ENCODE peak calls at places on chromosomes 12 and 14, in seven cellular contexts. One of them, this sample, is unnamed.
A peak's percentile ranks its signal among the peaks of the same experiment; 100 is the strongest.

GRCh38 chr14:78196323-78196722 is 26.1 kb downstream of the NRXN3 start:
- DNase-seq in D341Med: no peak
- DNase-seq in T-helper 9 cell: no peak
- DNase-seq in kidney glomerular epithelial cell: no peak
- DNase-seq in naive thymus-derived CD8-positive, alpha-beta T cell: no peak
- DNase-seq in kidney tubule cell: no peak
- DNase-seq in right lobe of liver: no peak
- DNase-seq in this sample: no peak

GRCh38 chr14:94051115-94051514 is 25.0 kb downstream of the OTUB2 start:
- DNase-seq in kidney glomerular epithelial cell: peak; percentile 12
- DNase-seq in right lobe of liver: peak; percentile 35
- DNase-seq in T-helper 9 cell: no peak
- DNase-seq in kidney tubule cell: peak; percentile 44
- DNase-seq in D341Med: peak; percentile 62
- DNase-seq in naive thymus-derived CD8-positive, alpha-beta T cell: no peak
- DNase-seq in this sample: peak; percentile 31

GRCh38 chr14:39015360-39015961 is 87.6 kb downstream of the SEC23A start:
- DNase-seq in D341Med: peak; percentile 43
- DNase-seq in kidney tubule cell: peak; percentile 57
- DNase-seq in naive thymus-derived CD8-positive, alpha-beta T cell: no peak
- DNase-seq in right lobe of liver: no peak
- DNase-seq in T-helper 9 cell: no peak
- DNase-seq in kidney glomerular epithelial cell: peak; percentile 12
- DNase-seq in this sample: peak; percentile 54

GRCh38 chr12:31007636-31008175 is 66.0 kb upstream of the DDX11 start:
- DNase-seq in T-helper 9 cell: no peak
- DNase-seq in kidney glomerular epithelial cell: no peak
- DNase-seq in naive thymus-derived CD8-positive, alpha-beta T cell: no peak
- DNase-seq in kidney tubule cell: no peak
- DNase-seq in D341Med: no peak
- DNase-seq in right lobe of liver: no peak
- DNase-seq in this sample: no peak

GRCh38 chr12:52250048-52250990 is 17.3 kb downstream of the KRT7 start:
- DNase-seq in right lobe of liver: no peak
- DNase-seq in naive thymus-derived CD8-positive, alpha-beta T cell: no peak
- DNase-seq in T-helper 9 cell: no peak
- DNase-seq in kidney tubule cell: peak; percentile 51
- DNase-seq in kidney glomerular epithelial cell: no peak
- DNase-seq in D341Med: no peak
- DNase-seq in this sample: no peak

GRCh38 chr12:130703733-130704375 is 12.2 kb downstream of the RIMBP2 start:
- DNase-seq in right lobe of liver: no peak
- DNase-seq in kidney glomerular epithelial cell: no peak
- DNase-seq in naive thymus-derived CD8-positive, alpha-beta T cell: no peak
- DNase-seq in kidney tubule cell: no peak
- DNase-seq in T-helper 9 cell: no peak
- DNase-seq in D341Med: no peak
- DNase-seq in this sample: no peak

GRCh38 chr12:53660064-53660463 is 15.8 kb downstream of the ATP5MC2 start:
- DNase-seq in right lobe of liver: no peak
- DNase-seq in T-helper 9 cell: no peak
- DNase-seq in kidney tubule cell: no peak
- DNase-seq in D341Med: no peak
- DNase-seq in kidney glomerular epithelial cell: no peak
- DNase-seq in naive thymus-derived CD8-positive, alpha-beta T cell: no peak
- DNase-seq in this sample: no peak

GRCh38 chr12:64679487-64679983 is 69.2 kb downstream of the RASSF3 start:
- DNase-seq in right lobe of liver: no peak
- DNase-seq in naive thymus-derived CD8-positive, alpha-beta T cell: peak; percentile 75
- DNase-seq in D341Med: no peak
- DNase-seq in T-helper 9 cell: peak; percentile 51
- DNase-seq in kidney glomerular epithelial cell: peak; percentile 88
- DNase-seq in kidney tubule cell: peak; percentile 84
- DNase-seq in this sample: peak; percentile 85

GRCh38 chr12:94193168-94193567 is 44.8 kb downstream of the PLXNC1 start:
- DNase-seq in T-helper 9 cell: no peak
- DNase-seq in right lobe of liver: no peak
- DNase-seq in naive thymus-derived CD8-positive, alpha-beta T cell: no peak
- DNase-seq in D341Med: no peak
- DNase-seq in kidney glomerular epithelial cell: no peak
- DNase-seq in kidney tubule cell: no peak
- DNase-seq in this sample: no peak

GRCh38 chr12:85606455-85606854 is 229.8 kb downstream of the RASSF9 start:
- DNase-seq in T-helper 9 cell: no peak
- DNase-seq in naive thymus-derived CD8-positive, alpha-beta T cell: no peak
- DNase-seq in right lobe of liver: no peak
- DNase-seq in kidney glomerular epithelial cell: no peak
- DNase-seq in D341Med: no peak
- DNase-seq in kidney tubule cell: no peak
- DNase-seq in this sample: no peak

GRCh38 chr12:120762093-120762492 is 36.5 kb downstream of the ACADS start:
- DNase-seq in kidney tubule cell: no peak
- DNase-seq in right lobe of liver: no peak
- DNase-seq in D341Med: no peak
- DNase-seq in naive thymus-derived CD8-positive, alpha-beta T cell: no peak
- DNase-seq in T-helper 9 cell: no peak
- DNase-seq in kidney glomerular epithelial cell: no peak
- DNase-seq in this sample: peak; percentile 32

GRCh38 chr12:118164798-118165486 is 29.0 kb downstream of the PEBP1 start:
- DNase-seq in T-helper 9 cell: no peak
- DNase-seq in naive thymus-derived CD8-positive, alpha-beta T cell: no peak
- DNase-seq in kidney tubule cell: peak; percentile 37
- DNase-seq in right lobe of liver: no peak
- DNase-seq in kidney glomerular epithelial cell: no peak
- DNase-seq in D341Med: peak; percentile 66
- DNase-seq in this sample: peak; percentile 31

GRCh38 chr12:67909091-67909531 is 80.1 kb upstream of the IFNG-AS1 start:
- DNase-seq in D341Med: no peak
- DNase-seq in T-helper 9 cell: no peak
- DNase-seq in kidney glomerular epithelial cell: peak; percentile 88
- DNase-seq in naive thymus-derived CD8-positive, alpha-beta T cell: no peak
- DNase-seq in right lobe of liver: no peak
- DNase-seq in kidney tubule cell: peak; percentile 95
- DNase-seq in this sample: no peak

GRCh38 chr12:20455001-20455706 is 86.8 kb downstream of the PDE3A start:
- DNase-seq in kidney tubule cell: no peak
- DNase-seq in right lobe of liver: no peak
- DNase-seq in T-helper 9 cell: no peak
- DNase-seq in kidney glomerular epithelial cell: no peak
- DNase-seq in naive thymus-derived CD8-positive, alpha-beta T cell: no peak
- DNase-seq in D341Med: no peak
- DNase-seq in this sample: no peak

GRCh38 chr12:3704512-3705348 is 48.2 kb downstream of the CRACR2A start:
- DNase-seq in kidney tubule cell: no peak
- DNase-seq in naive thymus-derived CD8-positive, alpha-beta T cell: no peak
- DNase-seq in D341Med: no peak
- DNase-seq in kidney glomerular epithelial cell: no peak
- DNase-seq in T-helper 9 cell: no peak
- DNase-seq in right lobe of liver: no peak
- DNase-seq in this sample: no peak

GRCh38 chr12:92365836-92366235 is 220.2 kb upstream of the BTG1 start:
- DNase-seq in kidney tubule cell: no peak
- DNase-seq in T-helper 9 cell: no peak
- DNase-seq in naive thymus-derived CD8-positive, alpha-beta T cell: no peak
- DNase-seq in D341Med: no peak
- DNase-seq in kidney glomerular epithelial cell: no peak
- DNase-seq in right lobe of liver: no peak
- DNase-seq in this sample: no peak

GRCh38 chr12:6947615-6948014 is 3.5 kb upstream of the PTPN6 start:
- DNase-seq in D341Med: no peak
- DNase-seq in kidney glomerular epithelial cell: no peak
- DNase-seq in right lobe of liver: no peak
- DNase-seq in naive thymus-derived CD8-positive, alpha-beta T cell: no peak
- DNase-seq in kidney tubule cell: no peak
- DNase-seq in T-helper 9 cell: no peak
- DNase-seq in this sample: no peak

GRCh38 chr14:34436118-34436905 is 25.7 kb downstream of the SPTSSA start:
- DNase-seq in right lobe of liver: no peak
- DNase-seq in kidney glomerular epithelial cell: peak; percentile 8
- DNase-seq in D341Med: no peak
- DNase-seq in kidney tubule cell: peak; percentile 22
- DNase-seq in naive thymus-derived CD8-positive, alpha-beta T cell: no peak
- DNase-seq in T-helper 9 cell: no peak
- DNase-seq in this sample: peak; percentile 29

GRCh38 chr12:116977465-116978380 is 67.0 kb downstream of the FBXW8 start:
- DNase-seq in T-helper 9 cell: no peak
- DNase-seq in D341Med: no peak
- DNase-seq in kidney tubule cell: no peak
- DNase-seq in naive thymus-derived CD8-positive, alpha-beta T cell: no peak
- DNase-seq in right lobe of liver: no peak
- DNase-seq in kidney glomerular epithelial cell: no peak
- DNase-seq in this sample: no peak

This sample was measured in bronchial epithelial cell.